ENCODE peak calls at places on chromosomes 5 and 9, in four cellular contexts. V is IMR-90; O is HCT116; D is CD8-positive, alpha-beta T cell. G is an unnamed sample.

GRCh38 chr9:129270903-129271431 is 92.9 kb upstream of the IER5L start:
- DNase-seq in V (peak; percentile 44), D (no peak), O (no peak), G (no peak)

GRCh38 chr5:14166437-14166836 is 23.3 kb downstream of the TRIO start:
- DNase-seq in V (no peak), O (no peak), D (no peak), G (no peak)

GRCh38 chr5:35902032-35902681 is 36.3 kb downstream of the CAPSL start:
- DNase-seq in O (no peak), V (peak; percentile 62), D (no peak), G (no peak)

GRCh38 chr9:114059047-114059803 is 18.9 kb downstream of the AMBP start:
- DNase-seq in O (no peak), V (no peak), D (no peak), G (no peak)

GRCh38 chr5:124634228-124634819 is 112.1 kb downstream of the ZNF608 start:
- DNase-seq in V (peak; percentile 60), O (peak; percentile 44), D (no peak), G (no peak)

GRCh38 chr5:16880547-16880946 is 55.5 kb downstream of the MYO10 start:
- DNase-seq in O (no peak), D (no peak), V (no peak), G (no peak)

GRCh38 chr5:145931718-145932117 is 4.7 kb upstream of the SH3RF2 start:
- DNase-seq in V (peak; percentile 21), O (no peak), D (no peak), G (no peak)

GRCh38 chr5:81425569-81425968 is 31.6 kb upstream of the ACOT12 start:
- DNase-seq in V (peak; percentile 65), D (no peak), O (peak; percentile 28), G (no peak)

GRCh38 chr9:134335095-134335489 is 8.8 kb downstream of the RXRA start:
- DNase-seq in V (peak; percentile 43), O (no peak), D (no peak), G (peak; percentile 55)

GRCh38 chr5:32981061-32981460 is 269.9 kb downstream of the NPR3 start:
- DNase-seq in O (no peak), V (no peak), D (no peak), G (no peak)

GRCh38 chr9:71646131-71646530 is 122.2 kb downstream of the CEMIP2 start:
- DNase-seq in O (no peak), D (no peak), V (no peak), G (no peak)

GRCh38 chr5:67773439-67773988 is 442.0 kb upstream of the PIK3R1 start:
- DNase-seq in O (peak; percentile 50), D (no peak), V (no peak), G (peak; percentile 44)

GRCh38 chr5:45162974-45163373 is 354.2 kb downstream of the MRPS30 start:
- DNase-seq in V (no peak), D (no peak), O (no peak), G (no peak)

GRCh38 chr5:169801781-169802180 is 164.7 kb downstream of the DOCK2 start:
- DNase-seq in V (peak; percentile 39), O (no peak), D (no peak), G (no peak)

GRCh38 chr5:57341380-57341979 is 141.1 kb downstream of the ACTBL2 start:
- DNase-seq in O (no peak), D (no peak), V (no peak), G (no peak)

GRCh38 chr9:129141066-129142041 is 30.1 kb downstream of the PTPA start:
- DNase-seq in O (no peak), D (no peak), V (peak; percentile 97), G (no peak)

GRCh38 chr9:102479191-102479590 is 515.9 kb upstream of the CYLC2 start:
- DNase-seq in V (no peak), O (no peak), D (no peak), G (no peak)

GRCh38 chr9:109826554-109826953 is 46.6 kb downstream of the PALM2AKAP2 start:
- DNase-seq in D (no peak), V (no peak), O (no peak), G (no peak)

GRCh38 chr9:21506910-21507795 is 25.0 kb upstream of the IFNE start:
- DNase-seq in O (no peak), V (peak; percentile 91), D (no peak), G (peak; percentile 85)

GRCh38 chr5:9047932-9048331 is 497.9 kb downstream of the SEMA5A start:
- DNase-seq in O (no peak), V (no peak), D (no peak), G (no peak)

GRCh38 chr5:10235350-10235749 is 14.3 kb downstream of the ATPSCKMT start:
- DNase-seq in O (peak; percentile 33), V (peak; percentile 35), D (no peak), G (no peak)

DNA sequence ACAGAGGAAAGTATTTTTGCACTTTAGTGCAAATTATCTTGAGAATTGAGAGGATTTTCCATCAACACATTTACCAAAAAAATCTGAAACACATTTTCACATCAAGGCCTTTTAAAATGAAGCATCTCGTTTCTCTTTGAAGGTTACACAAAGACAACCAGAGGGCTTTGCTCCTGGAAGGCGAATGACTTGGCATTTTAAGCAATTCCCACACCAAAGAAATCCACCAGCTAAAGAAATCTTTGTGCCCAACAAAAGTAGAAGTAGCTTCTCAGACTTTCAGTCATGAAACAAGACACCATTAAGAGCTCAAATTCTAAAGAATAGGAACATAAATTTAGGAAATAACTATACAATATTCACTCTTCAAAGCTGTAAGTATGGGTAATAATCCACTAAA is 59.9 kb downstream of the HABP4 start:
- DNase-seq in V (no peak), D (no peak), O (no peak), G (no peak)
- H3K27ac ChIP-seq in V (no peak overlapping the region), D (no peak overlapping the region), O (no peak overlapping the region), G (no peak overlapping the region)

GRCh38 chr9:14421291-14421690 is 107.3 kb upstream of the NFIB start:
- DNase-seq in O (no peak), V (no peak), D (no peak), G (no peak)
- H3K4me1 ChIP-seq in O (no peaks in the 10 kb centered on the region), V (peaks cover under 1% of the 10 kb centered on the region), D (no peaks in the 10 kb centered on the region), G (no peaks in the 10 kb centered on the region)

GRCh38 chr9:37187713-37188439 is 67.5 kb downstream of the ZCCHC7 start:
- DNase-seq in O (no peak), D (no peak), V (peak; percentile 28), G (no peak)

GRCh38 chr9:37197158-37198033 is 77.0 kb downstream of the ZCCHC7 start:
- DNase-seq in V (peak; percentile 77), D (no peak), O (no peak), G (peak; percentile 70)

GRCh38 chr9:37191403-37192089 is 71.2 kb downstream of the ZCCHC7 start:
- DNase-seq in V (no peak), O (no peak), D (no peak), G (no peak)

GRCh38 chr9:37198034-37198718 is 77.8 kb downstream of the ZCCHC7 start:
- DNase-seq in V (no peak), D (no peak), O (no peak), G (no peak)

DNA sequence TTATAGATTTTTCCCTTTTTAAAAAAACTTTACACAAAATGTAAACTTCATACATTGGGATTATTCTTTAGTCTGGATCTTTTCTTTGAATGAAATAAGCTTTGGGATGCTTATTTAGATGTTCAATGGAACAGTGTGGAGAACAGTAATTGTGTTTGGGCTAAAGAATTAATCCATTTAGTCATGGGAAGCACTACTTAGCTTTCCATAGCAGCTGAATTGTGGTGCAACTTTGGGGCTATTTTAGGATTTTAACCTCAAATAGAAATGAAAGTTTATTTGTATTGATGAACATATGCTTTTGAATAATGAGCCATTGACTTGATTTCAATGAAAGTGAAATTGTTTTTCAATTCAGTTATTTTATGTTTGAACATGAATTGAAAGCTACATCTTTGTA is 72.4 kb downstream of the ZCCHC7 start:
- DNase-seq in V (no peak), D (no peak), O (no peak), G (no peak)
- TF ChIP-seq CTCF in V (no peak), D (no peak), O (no peak), G (no peak)

GRCh38 chr5:74061292-74061691 is 435.3 kb downstream of the ARHGEF28 start:
- DNase-seq in O (no peak), D (no peak), V (no peak), G (no peak)
- H3K27ac ChIP-seq in O (no peak overlapping the region), D (no peak overlapping the region), V (no peak overlapping the region), G (no peak overlapping the region)

DNA sequence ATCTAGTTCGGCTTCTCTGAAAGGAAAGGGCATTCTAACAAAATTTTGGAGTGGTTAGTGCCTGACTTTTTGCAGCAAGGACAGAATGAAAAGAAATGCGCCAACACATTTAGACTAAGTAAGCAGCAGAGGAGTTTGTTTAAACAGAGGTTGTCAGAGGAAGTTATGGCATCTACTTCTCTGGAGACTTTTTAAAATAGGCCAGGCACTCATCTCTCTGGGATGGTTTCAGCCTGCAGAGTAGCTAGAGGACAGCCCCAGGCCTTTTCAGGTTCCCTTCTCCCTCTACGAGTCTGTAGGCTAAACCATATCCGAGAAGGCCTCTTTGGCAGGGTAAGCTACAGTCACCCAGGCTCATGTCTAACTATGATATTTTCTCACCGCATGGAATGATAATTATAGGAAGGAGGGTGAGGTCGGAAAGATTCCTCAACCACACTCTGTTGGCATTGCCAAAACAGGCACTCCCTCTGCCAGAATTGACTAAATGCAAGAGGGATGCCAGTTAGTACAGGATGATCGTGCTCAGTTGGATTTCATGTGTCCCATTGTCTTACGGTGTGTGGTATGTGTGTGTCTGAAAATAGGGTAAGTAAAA is 1.4 kb upstream of the CTXN3 start:
- DNase-seq in O (no peak), V (no peak), D (no peak), G (peak; percentile 61)
- H3K4me1 ChIP-seq in O (no peaks in the 10 kb centered on the region), V (no peaks in the 10 kb centered on the region), D (no peaks in the 10 kb centered on the region), G (peaks cover 11% of the 10 kb centered on the region)

DNA sequence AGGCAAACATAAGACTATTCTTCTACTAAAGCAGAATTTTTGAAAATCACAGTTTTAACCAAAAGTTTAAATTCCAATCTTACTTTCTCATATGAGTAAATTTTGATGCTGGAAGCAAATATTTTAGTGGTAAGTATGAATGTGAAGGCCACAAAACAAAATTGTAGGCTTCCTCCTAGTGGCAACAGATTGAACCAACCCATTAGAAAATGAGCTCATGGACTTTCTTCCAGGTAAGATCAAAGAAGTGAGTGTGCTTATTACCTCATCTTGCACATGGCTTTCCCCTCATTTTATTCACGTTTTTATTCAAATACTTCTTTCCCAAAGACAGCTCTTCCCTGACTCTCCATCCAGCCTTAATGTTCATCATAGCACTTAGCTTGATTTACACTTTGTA is 16.5 kb upstream of the RLN2 start:
- DNase-seq in V (peak; percentile 22), O (no peak), D (no peak), G (peak; percentile 11)
- TF ChIP-seq CTCF in V (peak; percentile 24), O (peak; percentile 33), D (no peak), G (peak; percentile 49)

GRCh38 chr5:40465416-40465815 is 214.3 kb upstream of the PTGER4 start:
- DNase-seq in D (no peak), O (no peak), V (no peak), G (no peak)

DNA sequence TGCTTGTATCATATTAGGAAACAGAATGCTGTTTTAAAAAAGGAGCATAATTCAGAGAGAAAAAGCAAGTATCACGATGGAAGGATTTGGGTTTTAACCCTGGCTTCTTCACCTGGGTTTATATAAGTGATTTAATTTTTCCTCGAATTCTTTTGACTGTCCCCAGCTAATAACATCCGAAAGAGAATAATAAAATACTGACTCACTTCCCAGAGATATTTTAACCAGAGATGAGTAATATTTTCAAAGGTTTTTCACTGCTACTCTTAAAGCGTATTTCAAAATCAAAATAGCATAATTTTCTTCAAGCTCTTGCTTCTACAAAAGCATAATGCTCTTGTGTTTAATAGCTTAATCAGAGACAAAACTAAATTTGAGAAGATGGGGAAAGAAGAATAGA is 215.3 kb upstream of the PTGER4 start:
- DNase-seq in V (peak; percentile 15), O (no peak), D (no peak), G (peak; percentile 45)
- H3K27ac ChIP-seq in V (no peak overlapping the region), O (no peak overlapping the region), D (no peak overlapping the region), G (no peak overlapping the region)

G was measured in foreskin keratinocyte.